ENCODE peak calls at places on chromosomes 11 and 22, in five cellular contexts. D is body of pancreas; W is Caco-2; G is suprapubic skin; R is CD8-positive, alpha-beta memory T cell. Q is an unnamed sample.

GRCh38 chr11:123681007-123681406 is 26.6 kb upstream of the SCN3B start:
- DNase-seq in W (no peak), G (no peak), D (no peak), R (no peak), Q (no peak)

GRCh38 chr11:5004429-5005274 is 10.0 kb downstream of the OR51L1 start:
- DNase-seq in R (no peak), W (peak; percentile 58), D (peak; percentile 67), G (no peak), Q (peak; percentile 53)

GRCh38 chr11:5666396-5666780 is 18.5 kb downstream of the TRIM5 start:
- DNase-seq in W (no peak), R (no peak), G (no peak), D (no peak), Q (no peak)

GRCh38 chr11:33617672-33618362 is 82.8 kb downstream of the C11orf91 start:
- DNase-seq in R (no peak), D (no peak), W (no peak), G (no peak), Q (no peak)

GRCh38 chr11:9138133-9138453 is 46.7 kb upstream of the SCUBE2 start:
- DNase-seq in W (no peak), R (no peak), D (no peak), G (no peak), Q (no peak)

GRCh38 chr11:46901156-46901555 is 17.2 kb downstream of the LRP4 start:
- DNase-seq in G (no peak), R (no peak), W (no peak), D (no peak), Q (no peak)

GRCh38 chr11:110123003-110123402 is 29.8 kb downstream of the ZC3H12C start:
- DNase-seq in G (no peak), D (no peak), R (no peak), W (no peak), Q (no peak)

GRCh38 chr22:38924197-38924952 is 33.0 kb upstream of the APOBEC3A start:
- DNase-seq in W (peak; percentile 85), G (no peak), R (no peak), D (peak; percentile 93), Q (no peak)

GRCh38 chr11:44383246-44383645 is 73.3 kb upstream of the ALX4 start:
- DNase-seq in R (no peak), W (no peak), G (peak; percentile 29), D (no peak), Q (no peak)

GRCh38 chr22:39915295-39915726 is 14.4 kb downstream of the GRAP2 start:
- DNase-seq in D (no peak), R (no peak), G (no peak), W (no peak), Q (no peak)

GRCh38 chr22:20965888-20966855 is 883 bp upstream of the AIFM3 start:
- DNase-seq in R (no peak), D (no peak), G (no peak), W (no peak), Q (no peak)

GRCh38 chr11:83007909-83008580 is 63.7 kb downstream of the RAB30 start:
- DNase-seq in G (no peak), R (no peak), D (peak; percentile 61), W (peak; percentile 79), Q (peak; percentile 52)

GRCh38 chr11:63614136-63614664 is at the start of gene PLAAT3:
- DNase-seq in G (peak; percentile 85), R (no peak), D (peak; percentile 74), W (peak; percentile 90), Q (peak; percentile 61)

GRCh38 chr11:3956038-3956437 is 100.6 kb downstream of the STIM1 start:
- DNase-seq in G (no peak), W (no peak), R (no peak), D (no peak), Q (no peak)

GRCh38 chr11:35165416-35166368 is 26.7 kb downstream of the CD44 start:
- DNase-seq in R (peak; percentile 96), G (no peak), D (no peak), W (no peak), Q (peak; percentile 90)

GRCh38 chr11:28529540-28530410 is 421.6 kb downstream of the METTL15 start:
- DNase-seq in D (no peak), W (peak; percentile 45), G (no peak), R (no peak), Q (no peak)

GRCh38 chr11:34655335-34656008 is 34.6 kb downstream of the EHF start:
- DNase-seq in G (no peak), D (no peak), W (no peak), R (no peak), Q (no peak)

GRCh38 chr11:91998466-91998865 is 226.2 kb upstream of the FAT3 start:
- DNase-seq in G (no peak), W (peak; percentile 61), R (no peak), D (no peak), Q (no peak)

GRCh38 chr11:118744001-118744400 is 47.0 kb downstream of the DDX6 start:
- DNase-seq in W (no peak), D (no peak), G (no peak), R (no peak), Q (no peak)

GRCh38 chr22:30423296-30423958 is 2.1 kb upstream of the MTFP1 start:
- DNase-seq in D (no peak), R (no peak), W (no peak), G (peak; percentile 89), Q (peak; percentile 92)

GRCh38 chr11:83088965-83089364 is 17.3 kb upstream of the RAB30 start:
- DNase-seq in G (no peak), D (no peak), R (no peak), W (peak; percentile 24), Q (no peak)

GRCh38 chr11:19441752-19442553 is 201.2 kb upstream of the E2F8 start:
- DNase-seq in R (no peak), G (no peak), D (peak; percentile 39), W (peak; percentile 67), Q (no peak)

GRCh38 chr11:12223771-12224536 is 113.6 kb downstream of the MICAL2 start:
- DNase-seq in W (peak; percentile 79), G (no peak), R (no peak), D (no peak), Q (no peak)

GRCh38 chr11:73376803-73377629 is 817 bp downstream of the RELT start:
- DNase-seq in R (peak; percentile 81), D (peak; percentile 31), W (peak; percentile 62), G (no peak), Q (peak; percentile 88)

GRCh38 chr11:112785104-112785503 is 176.1 kb upstream of the NCAM1 start:
- DNase-seq in W (no peak), D (no peak), G (no peak), R (no peak), Q (no peak)

GRCh38 chr11:123483058-123483457 is 53.0 kb downstream of the GRAMD1B start:
- DNase-seq in D (no peak), W (no peak), G (no peak), R (no peak), Q (no peak)

GRCh38 chr11:93614111-93614784 is 47.2 kb upstream of the CEP295 start:
- DNase-seq in W (peak; percentile 38), R (peak; percentile 52), D (no peak), G (no peak), Q (no peak)

GRCh38 chr22:40408718-40409612 is 38.6 kb downstream of the SGSM3 start:
- DNase-seq in G (no peak), W (no peak), D (no peak), R (no peak), Q (no peak)

GRCh38 chr11:31805629-31806185 is 5.4 kb downstream of the PAX6 start:
- DNase-seq in G (no peak), W (no peak), R (no peak), D (no peak), Q (peak; percentile 35)

GRCh38 chr22:32661296-32661695 is 140.2 kb upstream of the TIMP3 start:
- DNase-seq in G (peak; percentile 84), R (no peak), W (no peak), D (no peak), Q (no peak)

GRCh38 chr11:72422414-72422813 is 11.9 kb downstream of the CLPB start:
- DNase-seq in W (no peak), R (no peak), G (no peak), D (no peak), Q (no peak)

GRCh38 chr11:3162410-3163240 is 2.5 kb downstream of the OSBPL5 start:
- DNase-seq in R (peak; percentile 34), D (peak; percentile 5), W (no peak), G (no peak), Q (no peak)

GRCh38 chr11:128796275-128796674 is 70.8 kb downstream of the KCNJ1 start:
- DNase-seq in R (no peak), G (no peak), W (no peak), D (no peak), Q (no peak)

GRCh38 chr11:33624082-33624481 is 76.5 kb downstream of the C11orf91 start:
- DNase-seq in W (no peak), G (no peak), D (no peak), R (no peak), Q (no peak)

GRCh38 chr11:25562417-25562816 is 769.5 kb upstream of the ANO3 start:
- DNase-seq in R (no peak), W (no peak), D (no peak), G (no peak), Q (no peak)

GRCh38 chr11:134853972-134854371 is 441.9 kb upstream of the B3GAT1 start:
- DNase-seq in R (no peak), G (no peak), D (no peak), W (no peak), Q (no peak)
- H3K9me3 ChIP-seq in R (no peaks in the 10 kb centered on the region), G (no peaks in the 10 kb centered on the region), D (no peaks in the 10 kb centered on the region), W (no peaks in the 10 kb centered on the region), Q (no peaks in the 10 kb centered on the region)

GRCh38 chr11:134577801-134578200 is 165.8 kb upstream of the B3GAT1 start:
- DNase-seq in G (no peak), R (no peak), D (no peak), W (no peak), Q (no peak)
- H3K9me3 ChIP-seq in G (no peaks in the 10 kb centered on the region), R (no peaks in the 10 kb centered on the region), D (no peaks in the 10 kb centered on the region), W (no peaks in the 10 kb centered on the region), Q (no peaks in the 10 kb centered on the region)

GRCh38 chr11:55648027-55648426 is at the start of gene OR4S2:
- DNase-seq in W (no peak), G (no peak), R (no peak), D (no peak), Q (no peak)

GRCh38 chr11:55658031-55658573 is 3.9 kb upstream of the OR4C6 start:
- DNase-seq in D (no peak), W (peak; percentile 2), R (no peak), G (no peak), Q (no peak)

GRCh38 chr11:55655096-55655495 is 6.9 kb upstream of the OR4C6 start:
- DNase-seq in W (no peak), R (no peak), D (no peak), G (no peak), Q (no peak)

DNA sequence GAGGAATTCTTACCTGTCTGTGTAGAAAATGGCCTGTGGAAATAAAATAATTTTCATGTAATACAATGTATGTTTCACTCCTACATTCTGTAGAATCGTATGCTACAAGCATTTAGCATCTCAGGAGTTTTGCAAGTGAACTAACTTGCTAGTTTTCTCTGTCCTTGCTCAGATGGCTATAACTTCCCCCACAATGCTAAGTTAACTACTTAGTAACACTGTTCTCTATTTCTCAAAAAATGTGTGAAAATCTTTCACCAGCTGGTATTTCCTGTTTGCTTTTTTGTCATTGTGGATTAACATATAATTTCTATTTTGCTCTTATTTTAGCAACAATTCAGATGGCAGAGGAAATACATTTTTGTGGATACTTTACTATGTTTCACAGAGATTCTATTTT is 4.4 kb downstream of the OR4S2 start:
- DNase-seq in D (no peak), R (no peak), W (no peak), G (no peak), Q (no peak)
- H3K9me3 ChIP-seq in D (no peaks in the 10 kb centered on the region), R (no peaks in the 10 kb centered on the region), W (no peaks in the 10 kb centered on the region), G (no peaks in the 10 kb centered on the region), Q (no peaks in the 10 kb centered on the region)

GRCh38 chr11:21723681-21724080 is 469.2 kb upstream of the ANO5 start:
- DNase-seq in G (no peak), W (no peak), R (no peak), D (no peak), Q (no peak)

GRCh38 chr11:21727102-21727501 is 465.8 kb upstream of the ANO5 start:
- DNase-seq in W (no peak), D (no peak), R (no peak), G (no peak), Q (no peak)
- H3K9me3 ChIP-seq in W (no peaks in the 10 kb centered on the region), D (no peaks in the 10 kb centered on the region), R (no peaks in the 10 kb centered on the region), G (no peaks in the 10 kb centered on the region), Q (no peaks in the 10 kb centered on the region)